ENCODE peak calls at places on chromosome X, in four cellular contexts. One of them, this sample, is unnamed.

GRCh38 chrX:115940888-115941332 is 229.6 kb upstream of the AGTR2 start:
- DNase-seq in fibroblast of the aortic adventitia: peak; percentile 77
- DNase-seq in CD4-positive, alpha-beta T cell: no peak
- DNase-seq in gastrocnemius medialis: peak; percentile 19
- DNase-seq in this sample: no peak

GRCh38 chrX:8629871-8630270 is 102.1 kb downstream of the ANOS1 start:
- DNase-seq in fibroblast of the aortic adventitia: no peak
- DNase-seq in CD4-positive, alpha-beta T cell: no peak
- DNase-seq in gastrocnemius medialis: no peak
- DNase-seq in this sample: no peak

GRCh38 chrX:14941301-14941700 is 68.1 kb downstream of the MOSPD2 start:
- DNase-seq in CD4-positive, alpha-beta T cell: no peak
- DNase-seq in fibroblast of the aortic adventitia: no peak
- DNase-seq in gastrocnemius medialis: no peak
- DNase-seq in this sample: no peak

GRCh38 chrX:50403903-50404302 is 66.7 kb downstream of the DGKK start:
- DNase-seq in CD4-positive, alpha-beta T cell: no peak
- DNase-seq in gastrocnemius medialis: no peak
- DNase-seq in fibroblast of the aortic adventitia: no peak
- DNase-seq in this sample: no peak

GRCh38 chrX:101136235-101136634 is 38.2 kb downstream of the CENPI start:
- DNase-seq in CD4-positive, alpha-beta T cell: no peak
- DNase-seq in fibroblast of the aortic adventitia: no peak
- DNase-seq in gastrocnemius medialis: no peak
- DNase-seq in this sample: no peak

GRCh38 chrX:13263560-13264251 is 56.1 kb downstream of the ATXN3L start:
- DNase-seq in gastrocnemius medialis: no peak
- DNase-seq in fibroblast of the aortic adventitia: no peak
- DNase-seq in CD4-positive, alpha-beta T cell: no peak
- DNase-seq in this sample: no peak

GRCh38 chrX:64151911-64152310 is 53.6 kb downstream of the AMER1 start:
- DNase-seq in fibroblast of the aortic adventitia: no peak
- DNase-seq in gastrocnemius medialis: no peak
- DNase-seq in CD4-positive, alpha-beta T cell: no peak
- DNase-seq in this sample: no peak

GRCh38 chrX:53287493-53288138 is 6.2 kb upstream of the IQSEC2 start:
- DNase-seq in fibroblast of the aortic adventitia: peak; percentile 57
- DNase-seq in gastrocnemius medialis: peak; percentile 90
- DNase-seq in CD4-positive, alpha-beta T cell: peak; percentile 7
- DNase-seq in this sample: no peak

GRCh38 chrX:30302957-30303356 is 6.2 kb downstream of the NR0B1 start:
- DNase-seq in CD4-positive, alpha-beta T cell: no peak
- DNase-seq in gastrocnemius medialis: peak; percentile 39
- DNase-seq in fibroblast of the aortic adventitia: peak; percentile 33
- DNase-seq in this sample: no peak

GRCh38 chrX:109934434-109934833 is 68.5 kb upstream of the TMEM164 start:
- DNase-seq in fibroblast of the aortic adventitia: peak; percentile 75
- DNase-seq in gastrocnemius medialis: no peak
- DNase-seq in CD4-positive, alpha-beta T cell: no peak
- DNase-seq in this sample: no peak

DNA sequence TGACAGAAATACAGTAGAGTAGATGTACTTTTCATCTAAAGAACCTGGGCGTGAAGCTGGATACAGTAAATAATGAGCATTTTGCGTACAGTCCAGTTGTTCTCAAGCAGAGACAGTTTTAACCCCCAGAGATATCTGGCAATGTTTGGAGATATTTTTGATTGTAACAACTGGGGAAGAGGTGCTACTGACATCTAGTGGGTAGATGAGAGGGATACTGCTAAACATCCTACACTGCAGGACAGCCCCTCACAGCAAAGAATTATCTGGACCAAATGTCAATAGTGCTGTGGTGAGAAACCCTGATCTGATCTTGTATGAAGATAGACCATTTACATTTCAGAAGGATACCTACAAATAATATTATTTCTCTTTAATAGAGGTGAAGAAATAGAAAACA is 200.2 kb upstream of the FAM47A start:
- DNase-seq in CD4-positive, alpha-beta T cell: no peak
- DNase-seq in fibroblast of the aortic adventitia: no peak
- DNase-seq in gastrocnemius medialis: no peak
- DNase-seq in this sample: no peak
- TF ChIP-seq CTCF in CD4-positive, alpha-beta T cell: no peak
- TF ChIP-seq CTCF in fibroblast of the aortic adventitia: no peak
- TF ChIP-seq CTCF in gastrocnemius medialis: no peak
- TF ChIP-seq CTCF in this sample: no peak

GRCh38 chrX:11137543-11138139 is 26.5 kb downstream of the HCCS start:
- DNase-seq in gastrocnemius medialis: no peak
- DNase-seq in fibroblast of the aortic adventitia: peak; percentile 78
- DNase-seq in CD4-positive, alpha-beta T cell: no peak
- DNase-seq in this sample: no peak
- TF ChIP-seq CTCF in gastrocnemius medialis: peak; percentile 23
- TF ChIP-seq CTCF in fibroblast of the aortic adventitia: peak; percentile 65
- TF ChIP-seq CTCF in CD4-positive, alpha-beta T cell: peak; percentile 65
- TF ChIP-seq CTCF in this sample: peak; percentile 97

GRCh38 chrX:28659269-28659668 is 72.0 kb downstream of the IL1RAPL1 start:
- DNase-seq in fibroblast of the aortic adventitia: no peak
- DNase-seq in gastrocnemius medialis: no peak
- DNase-seq in CD4-positive, alpha-beta T cell: no peak
- DNase-seq in this sample: no peak
- TF ChIP-seq CTCF in fibroblast of the aortic adventitia: no peak
- TF ChIP-seq CTCF in gastrocnemius medialis: no peak
- TF ChIP-seq CTCF in CD4-positive, alpha-beta T cell: no peak
- TF ChIP-seq CTCF in this sample: peak; percentile 70

GRCh38 chrX:123175366-123176122 is 8.5 kb upstream of the GRIA3 start:
- DNase-seq in fibroblast of the aortic adventitia: no peak
- DNase-seq in CD4-positive, alpha-beta T cell: no peak
- DNase-seq in gastrocnemius medialis: no peak
- DNase-seq in this sample: no peak

GRCh38 chrX:123171781-123172180 is 12.3 kb upstream of the GRIA3 start:
- DNase-seq in CD4-positive, alpha-beta T cell: no peak
- DNase-seq in gastrocnemius medialis: no peak
- DNase-seq in fibroblast of the aortic adventitia: peak; percentile 50
- DNase-seq in this sample: no peak

GRCh38 chrX:123172874-123173273 is 11.2 kb upstream of the GRIA3 start:
- DNase-seq in fibroblast of the aortic adventitia: no peak
- DNase-seq in CD4-positive, alpha-beta T cell: no peak
- DNase-seq in gastrocnemius medialis: no peak
- DNase-seq in this sample: no peak

GRCh38 chrX:123169247-123169901 is 14.7 kb upstream of the GRIA3 start:
- DNase-seq in gastrocnemius medialis: no peak
- DNase-seq in fibroblast of the aortic adventitia: peak; percentile 28
- DNase-seq in CD4-positive, alpha-beta T cell: no peak
- DNase-seq in this sample: no peak

GRCh38 chrX:123173833-123174232 is 10.2 kb upstream of the GRIA3 start:
- DNase-seq in CD4-positive, alpha-beta T cell: no peak
- DNase-seq in fibroblast of the aortic adventitia: peak; percentile 15
- DNase-seq in gastrocnemius medialis: no peak
- DNase-seq in this sample: no peak
- TF ChIP-seq CTCF in CD4-positive, alpha-beta T cell: no peak
- TF ChIP-seq CTCF in fibroblast of the aortic adventitia: no peak
- TF ChIP-seq CTCF in gastrocnemius medialis: no peak
- TF ChIP-seq CTCF in this sample: no peak

GRCh38 chrX:87337267-87337666 is 180.3 kb upstream of the KLHL4 start:
- DNase-seq in gastrocnemius medialis: no peak
- DNase-seq in fibroblast of the aortic adventitia: no peak
- DNase-seq in CD4-positive, alpha-beta T cell: no peak
- DNase-seq in this sample: no peak

DNA sequence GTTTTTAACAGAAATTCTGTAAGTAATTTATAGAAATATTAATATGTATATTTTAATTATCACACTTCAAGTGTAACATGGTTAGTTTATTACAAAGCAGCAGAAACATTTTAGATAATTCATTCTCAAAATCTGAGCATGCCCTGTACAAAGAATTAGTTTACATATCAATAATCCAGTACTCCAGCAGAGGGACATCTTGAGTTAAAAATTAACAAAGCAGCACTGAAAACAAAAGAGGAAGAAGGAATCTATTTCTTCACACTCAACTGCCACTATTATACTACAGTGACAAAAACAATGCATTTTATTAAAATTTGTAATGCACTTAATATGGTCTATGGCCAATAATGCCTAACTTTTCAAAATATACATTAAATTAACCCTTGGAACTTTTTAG is 179.1 kb upstream of the KLHL4 start:
- DNase-seq in CD4-positive, alpha-beta T cell: no peak
- DNase-seq in gastrocnemius medialis: no peak
- DNase-seq in fibroblast of the aortic adventitia: peak; percentile 42
- DNase-seq in this sample: no peak
- TF ChIP-seq CTCF in CD4-positive, alpha-beta T cell: no peak
- TF ChIP-seq CTCF in gastrocnemius medialis: no peak
- TF ChIP-seq CTCF in fibroblast of the aortic adventitia: peak; percentile 33
- TF ChIP-seq CTCF in this sample: peak; percentile 60